ENCODE peak calls at places on chromosome 20, in seven cellular contexts. B, X, T, Z, O, Q and U are unnamed samples.

GRCh38 chr20:25372584-25373336 is 17.9 kb downstream of the ABHD12 start:
- DNase-seq in B (no peak), X (peak), T (peak), Z (no peak), O (peak), Q (no peak), U (peak)

GRCh38 chr20:52269327-52269726 is 77.7 kb upstream of the ZFP64 start:
- DNase-seq in B (no peak), X (no peak), T (no peak), Z (no peak), O (no peak), Q (no peak), U (no peak)

GRCh38 chr20:63942250-63943006 is 13.8 kb downstream of the UCKL1 start:
- DNase-seq in B (no peak), X (no peak), T (peak), Z (no peak), O (no peak), Q (peak), U (peak)

GRCh38 chr20:10832146-10832545 is 158.3 kb upstream of the JAG1 start:
- DNase-seq in B (no peak), X (peak), T (peak), Z (no peak), O (no peak), Q (no peak), U (peak)

GRCh38 chr20:62887860-62888239 is 26.2 kb upstream of the TCFL5 start:
- DNase-seq in B (no peak), X (peak), T (peak), Z (no peak), O (no peak), Q (no peak), U (peak)

GRCh38 chr20:14333734-14334133 is 3.7 kb downstream of the FLRT3 start:
- DNase-seq in B (no peak), X (no peak), T (no peak), Z (no peak), O (no peak), Q (no peak), U (no peak)

GRCh38 chr20:45355209-45355608 is 7.0 kb upstream of the SDC4 start:
- DNase-seq in B (no peak), X (peak), T (peak), Z (no peak), O (no peak), Q (no peak), U (peak)

GRCh38 chr20:46359233-46359751 is 47.1 kb downstream of the ELMO2 start:
- DNase-seq in B (no peak), X (no peak), T (no peak), Z (no peak), O (no peak), Q (no peak), U (no peak)

GRCh38 chr20:62984666-62985065 is 22.1 kb downstream of the BHLHE23 start:
- DNase-seq in B (no peak), X (no peak), T (no peak), Z (no peak), O (no peak), Q (no peak), U (no peak)

GRCh38 chr20:49318430-49319203 is 40.8 kb upstream of the ZNFX1 start:
- DNase-seq in B (no peak), X (no peak), T (peak), Z (no peak), O (no peak), Q (peak), U (no peak)

GRCh38 chr20:14055127-14055742 is 59.9 kb downstream of the MACROD2 start:
- DNase-seq in B (no peak), X (peak), T (peak), Z (no peak), O (peak), Q (no peak), U (peak)

GRCh38 chr20:51446656-51447055 is 95.9 kb downstream of the NFATC2 start:
- DNase-seq in B (no peak), X (peak), T (peak), Z (no peak), O (peak), Q (no peak), U (peak)

GRCh38 chr20:461254-462198 is 807 bp downstream of the TBC1D20 start:
- DNase-seq in B (peak), X (peak), T (peak), Z (peak), O (no peak), Q (peak), U (peak)

GRCh38 chr20:44080646-44081267 is 106.2 kb downstream of the JPH2 start:
- DNase-seq in B (peak), X (peak), T (peak), Z (peak), O (peak), Q (peak), U (peak)

GRCh38 chr20:57167971-57168693 is 98.3 kb downstream of the BMP7 start:
- DNase-seq in B (no peak), X (peak), T (no peak), Z (no peak), O (no peak), Q (no peak), U (no peak)

GRCh38 chr20:63230800-63231268 is 4.9 kb upstream of the BIRC7 start:
- DNase-seq in B (peak), X (peak), T (peak), Z (no peak), O (no peak), Q (no peak), U (peak)

GRCh38 chr20:48738399-48739304 is 89.1 kb downstream of the PREX1 start:
- DNase-seq in B (no peak), X (no peak), T (no peak), Z (peak), O (no peak), Q (no peak), U (no peak)